ENCODE peak calls at places on chromosome 7, in ten cellular contexts. N is occipital lobe; E is activated CD8-positive, alpha-beta T cell treated with anti-CD3 and anti-CD28 coated beads, Interleukin-2, amount 10 ng/mL, durations not matched to agents 7 days and 5 days; S is HuH-7.5; M is activated CD4-positive, alpha-beta T cell treated with anti-CD3 and anti-CD28 coated beads for 48 hours; X is Calu3; P is EH; Z is ascending aorta; A is DMS79 treated with DMSO at 0.1 percent for 48 hours; T is aorta. Y is an unnamed sample.

GRCh38 chr7:82164813-82165212 is 278.8 kb downstream of the CACNA2D1 start:
- DNase-seq in Z (no peak), N (no peak), S (no peak), P (peak), T (no peak), E (no peak), X (no peak), M (no peak), A (peak), Y (no peak)

GRCh38 chr7:157552295-157552993 is 215.6 kb downstream of the DNAJB6 start:
- DNase-seq in M (no peak), P (no peak), T (no peak), S (no peak), E (no peak), A (no peak), Z (no peak), N (no peak), X (no peak), Y (no peak)

GRCh38 chr7:91835191-91836064 is 45.1 kb downstream of the MTERF1 start:
- DNase-seq in P (no peak), S (no peak), Z (no peak), T (no peak), E (no peak), M (no peak), X (no peak), A (no peak), N (no peak), Y (no peak)

GRCh38 chr7:55273186-55273980 is 91.8 kb upstream of the LANCL2 start:
- DNase-seq in N (no peak), E (no peak), T (no peak), M (no peak), Z (no peak), A (no peak), X (no peak), S (no peak), P (no peak), Y (no peak)

GRCh38 chr7:120742370-120742769 is 115.6 kb downstream of the TSPAN12 start:
- DNase-seq in T (no peak), P (no peak), N (no peak), M (no peak), E (no peak), X (no peak), A (no peak), Z (no peak), S (no peak), Y (no peak)

GRCh38 chr7:104791065-104791464 is 222.9 kb upstream of the KMT2E start:
- DNase-seq in Z (no peak), A (no peak), X (peak), P (no peak), S (no peak), M (no peak), T (no peak), E (no peak), N (no peak), Y (no peak)

GRCh38 chr7:84469034-84469433 is 274.4 kb upstream of the SEMA3A start:
- DNase-seq in Z (no peak), A (no peak), E (no peak), X (no peak), T (no peak), S (no peak), N (no peak), M (no peak), P (no peak), Y (no peak)

GRCh38 chr7:135147341-135147898 is 452 bp upstream of the TMEM140 start:
- DNase-seq in N (no peak), X (no peak), E (peak), S (no peak), M (no peak), T (no peak), Z (no peak), A (no peak), P (peak), Y (no peak)

GRCh38 chr7:36238138-36238537 is 85.1 kb downstream of the EEPD1 start:
- DNase-seq in P (no peak), E (no peak), S (no peak), A (no peak), N (no peak), X (no peak), Z (no peak), T (no peak), M (no peak), Y (no peak)

GRCh38 chr7:36182854-36183604 is 30.0 kb downstream of the EEPD1 start:
- DNase-seq in S (no peak), M (no peak), A (no peak), P (no peak), T (no peak), Z (no peak), X (no peak), E (no peak), N (no peak), Y (peak)

GRCh38 chr7:55100172-55100961 is 81.5 kb downstream of the EGFR start:
- DNase-seq in X (no peak), E (no peak), Z (no peak), S (no peak), A (peak), P (no peak), T (peak), M (no peak), N (no peak), Y (no peak)

GRCh38 chr7:97094531-97094930 is 23.0 kb upstream of the SDHAF3 start:
- DNase-seq in N (no peak), M (no peak), A (no peak), E (no peak), T (no peak), S (no peak), P (no peak), Z (no peak), X (no peak), Y (no peak)

GRCh38 chr7:131507592-131508331 is 48.7 kb downstream of the PODXL start:
- DNase-seq in P (peak), T (peak), Z (peak), S (peak), M (peak), X (peak), A (peak), E (peak), N (peak), Y (peak)

GRCh38 chr7:108109216-108109908 is 20.8 kb downstream of the LAMB4 start:
- DNase-seq in S (no peak), E (peak), A (peak), N (no peak), X (peak), Z (no peak), T (no peak), P (no peak), M (peak), Y (peak)

GRCh38 chr7:114439581-114439980 is 25.0 kb downstream of the FOXP2 start:
- DNase-seq in Z (no peak), A (no peak), S (no peak), P (no peak), E (no peak), N (no peak), T (no peak), X (no peak), M (no peak), Y (no peak)

GRCh38 chr7:83492802-83493201 is 156.1 kb downstream of the SEMA3E start:
- DNase-seq in T (no peak), E (no peak), S (no peak), Z (no peak), N (no peak), P (no peak), M (no peak), A (no peak), X (no peak), Y (no peak)

GRCh38 chr7:142385528-142386340 is 127.9 kb upstream of the PRSS58 start:
- DNase-seq in N (peak), A (no peak), T (peak), E (peak), Z (no peak), M (peak), X (peak), S (peak), P (peak), Y (peak)

GRCh38 chr7:96131525-96131924 is 190.4 kb downstream of the SLC25A13 start:
- DNase-seq in E (no peak), T (no peak), S (no peak), Z (no peak), P (no peak), M (no peak), X (no peak), N (no peak), A (no peak), Y (no peak)